ENCODE peak calls at places on chromosome 15, in seven cellular contexts. A is neural crest cell; C is PC-3; E is uterus; I is mesothelial cell of epicardium; X is AG09319; M is CD8-positive, alpha-beta T cell. Y is an unnamed sample.

GRCh38 chr15:59369597-59369996 is 3.1 kb downstream of the MYO1E start:
- DNase-seq in A (no peak), M (no peak), X (no peak), E (no peak), I (no peak), C (peak), Y (no peak)

GRCh38 chr15:98085003-98085639 is 124.6 kb downstream of the ARRDC4 start:
- DNase-seq in A (peak), E (no peak), C (peak), X (peak), M (peak), I (no peak), Y (no peak)

GRCh38 chr15:38176155-38176554 is 76.5 kb upstream of the SPRED1 start:
- DNase-seq in E (no peak), X (no peak), M (no peak), C (peak), I (no peak), A (no peak), Y (no peak)

GRCh38 chr15:100158368-100158767 is 183.4 kb downstream of the ADAMTS17 start:
- DNase-seq in C (no peak), A (peak), I (no peak), M (no peak), E (no peak), X (no peak), Y (no peak)

GRCh38 chr15:69080203-69080957 is 65.9 kb downstream of the NOX5 start:
- DNase-seq in E (no peak), I (no peak), C (peak), X (no peak), A (no peak), M (no peak), Y (no peak)

GRCh38 chr15:64755427-64755823 is 20.0 kb downstream of the RBPMS2 start:
- DNase-seq in I (no peak), M (no peak), C (no peak), E (no peak), A (no peak), X (no peak), Y (no peak)

GRCh38 chr15:57607570-57608000 is 15.9 kb downstream of the MYZAP start:
- DNase-seq in I (no peak), A (no peak), X (no peak), M (no peak), C (peak), E (no peak), Y (no peak)

GRCh38 chr15:25766421-25766820 is 96.7 kb downstream of the ATP10A start:
- DNase-seq in X (no peak), I (no peak), E (no peak), M (no peak), A (no peak), C (no peak), Y (no peak)

GRCh38 chr15:68726246-68726645 is 94.4 kb downstream of the ANP32A start:
- DNase-seq in I (no peak), E (no peak), C (no peak), A (no peak), M (no peak), X (no peak), Y (no peak)

GRCh38 chr15:44035781-44036699 is 159.0 kb downstream of the FRMD5 start:
- DNase-seq in E (no peak), M (no peak), I (no peak), X (no peak), A (no peak), C (no peak), Y (no peak)

GRCh38 chr15:44033894-44034293 is 161.2 kb downstream of the FRMD5 start:
- DNase-seq in C (peak), E (no peak), X (no peak), M (no peak), I (no peak), A (no peak), Y (no peak)

GRCh38 chr15:44038801-44039200 is 156.3 kb downstream of the FRMD5 start:
- DNase-seq in A (peak), C (no peak), X (no peak), E (no peak), I (no peak), M (no peak), Y (peak)

GRCh38 chr15:44034334-44034733 is 160.7 kb downstream of the FRMD5 start:
- DNase-seq in X (no peak), C (no peak), A (no peak), I (no peak), E (no peak), M (no peak), Y (no peak)

GRCh38 chr15:44034933-44035624 is 160.0 kb downstream of the FRMD5 start:
- DNase-seq in I (no peak), C (peak), X (no peak), M (no peak), A (no peak), E (no peak), Y (no peak)
- TF ChIP-seq CTCF in I (no peak), C (no peak), X (no peak), M (no peak), A (no peak), E (no peak), Y (no peak)

DNA sequence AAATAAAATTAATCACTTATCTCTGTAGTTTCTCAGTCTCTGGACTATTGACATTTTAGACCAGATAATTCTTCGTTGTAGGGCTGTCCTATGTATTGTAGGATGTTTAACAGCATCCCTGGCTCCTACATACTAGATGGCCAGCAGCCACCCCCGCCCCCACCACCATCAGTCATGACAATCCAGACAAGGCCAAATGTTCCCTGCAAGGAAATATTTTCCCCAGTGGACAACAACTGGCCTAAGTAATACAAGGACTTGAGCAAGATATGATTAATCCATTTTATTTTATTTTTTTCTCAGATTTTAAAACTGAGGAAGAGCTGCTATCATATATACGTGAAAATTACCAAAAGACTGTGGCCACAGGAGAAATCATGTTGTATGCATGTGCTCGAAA is 23.8 kb downstream of the TICRR start:
- DNase-seq in E (no peak), A (no peak), I (no peak), X (no peak), C (no peak), M (no peak), Y (no peak)
- TF ChIP-seq CTCF in E (no peak), A (no peak), I (no peak), X (no peak), C (no peak), M (no peak), Y (no peak)

GRCh38 chr15:70096975-70097336 is 761 bp downstream of the TLE3 start:
- DNase-seq in E (no peak), X (no peak), M (no peak), A (peak), C (no peak), I (no peak), Y (no peak)

GRCh38 chr15:70094690-70095311 is 2.9 kb downstream of the TLE3 start:
- DNase-seq in X (no peak), E (no peak), C (no peak), I (no peak), A (no peak), M (peak), Y (no peak)

GRCh38 chr15:70096215-70096974 is 1.3 kb downstream of the TLE3 start:
- DNase-seq in A (peak), C (peak), M (peak), I (peak), E (peak), X (no peak), Y (no peak)

GRCh38 chr15:70093481-70094309 is 4.0 kb downstream of the TLE3 start:
- DNase-seq in A (no peak), E (no peak), X (no peak), C (peak), M (no peak), I (no peak), Y (no peak)

DNA sequence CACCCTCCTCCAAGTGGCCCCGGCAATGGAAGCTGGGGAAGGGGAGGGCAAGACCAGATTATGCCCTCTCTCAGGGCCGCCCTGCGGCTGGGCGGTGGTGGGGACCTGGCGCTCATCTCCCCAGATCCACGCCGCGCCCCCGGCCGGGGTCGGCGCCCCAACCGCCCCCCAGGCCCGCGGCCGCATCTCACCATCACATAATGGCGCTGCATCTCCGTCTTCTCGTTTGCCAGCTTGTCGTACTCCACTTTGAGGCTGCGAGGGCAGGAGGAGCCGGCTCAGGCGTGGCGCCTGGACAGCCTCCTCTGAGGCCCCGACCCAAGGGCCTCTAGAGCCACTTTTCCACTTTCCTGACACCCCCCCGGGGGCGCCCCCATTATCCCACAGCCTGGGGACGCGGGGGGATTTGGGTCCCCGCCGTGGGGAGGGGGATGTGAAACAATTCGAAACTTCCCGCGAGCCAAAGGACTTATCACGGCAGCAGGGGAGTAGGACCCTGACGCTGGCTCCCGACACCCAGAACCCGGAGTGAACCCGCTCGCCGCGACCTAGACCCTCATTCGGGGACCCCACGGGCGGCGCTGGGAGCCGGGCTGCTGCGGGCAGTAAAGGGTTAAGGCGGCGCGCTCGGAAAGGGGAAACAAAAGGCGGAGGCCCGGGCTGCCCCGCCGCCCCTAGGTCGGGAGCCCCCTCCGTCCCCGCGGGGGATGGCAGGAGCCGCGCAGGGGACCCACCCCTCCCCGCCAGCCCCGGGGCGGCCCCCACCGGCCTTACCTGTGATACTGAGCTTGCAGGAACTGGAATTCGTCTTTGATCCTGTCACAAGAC is 2.1 kb downstream of the TLE3 start:
- DNase-seq in M (peak), I (peak), X (no peak), C (peak), E (peak), A (no peak), Y (peak)
- TF ChIP-seq CTCF in M (no peak), I (no peak), X (no peak), C (no peak), E (no peak), A (peak), Y (peak)

DNA sequence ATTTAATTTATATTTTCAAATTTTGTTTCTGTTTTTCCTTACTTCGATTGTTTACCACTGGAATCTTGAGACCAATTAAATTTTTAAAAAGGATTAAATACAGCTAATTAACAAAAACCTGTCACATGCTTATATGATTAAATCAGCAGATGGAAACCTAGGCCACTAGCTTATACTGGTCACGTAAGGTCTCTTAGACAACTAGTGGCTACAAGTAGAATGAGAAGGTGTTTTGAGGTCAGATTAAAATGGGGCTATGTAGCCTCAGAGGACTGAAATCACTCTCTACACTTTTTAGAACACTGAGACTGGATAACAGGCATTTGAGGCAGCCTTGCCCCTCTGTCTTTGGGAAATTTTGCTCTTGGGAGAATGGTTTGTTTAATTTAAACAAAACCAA is 246.5 kb upstream of the ONECUT1 start:
- DNase-seq in X (no peak), M (no peak), I (no peak), A (no peak), C (no peak), E (no peak), Y (no peak)
- TF ChIP-seq CTCF in X (no peak), M (no peak), I (no peak), A (no peak), C (no peak), E (no peak), Y (no peak)

DNA sequence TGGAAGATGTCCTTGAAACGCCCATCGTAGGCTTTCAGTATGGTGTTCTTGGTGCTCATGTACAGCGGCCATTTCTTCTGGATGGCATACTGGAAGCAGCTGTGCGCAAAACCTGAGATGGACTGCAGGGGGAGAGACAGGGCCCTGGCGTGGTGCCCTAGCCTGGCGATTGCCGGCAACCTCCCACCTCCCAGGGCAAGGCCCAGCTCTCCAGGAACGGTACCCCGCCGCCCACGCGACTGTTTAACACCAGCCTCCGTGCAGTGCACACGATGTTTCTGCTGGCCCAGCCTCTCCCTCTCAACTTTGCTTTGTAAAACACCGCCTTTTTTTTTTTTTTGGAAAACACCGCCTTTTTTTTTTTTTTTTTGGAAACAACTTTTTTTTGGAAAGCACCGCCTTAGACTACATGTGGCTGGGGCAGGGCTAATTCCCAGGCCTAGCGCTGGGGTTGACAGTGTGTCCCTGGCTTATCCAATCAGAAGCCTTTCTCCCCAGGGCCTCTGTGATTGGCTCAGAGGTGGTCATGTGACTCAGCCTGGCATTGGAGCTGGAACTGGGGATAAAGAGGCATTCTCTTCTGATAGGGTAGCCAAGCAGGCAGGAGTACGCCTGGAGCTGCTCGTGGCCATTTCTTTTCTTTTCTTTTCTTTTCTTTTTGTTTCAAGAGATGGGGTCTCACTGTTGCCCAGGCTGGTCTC is 14.7 kb downstream of the IDH2 start:
- DNase-seq in I (no peak), E (no peak), C (peak), X (no peak), M (no peak), A (no peak), Y (no peak)
- TF ChIP-seq CTCF in I (no peak), E (no peak), C (no peak), X (no peak), M (no peak), A (peak), Y (no peak)

Y was measured in progenitor cell of endocrine pancreas.